ENCODE peak calls at places on chromosome 13, in four cellular contexts. E is astrocyte of the spinal cord, T is caudate nucleus, S is left lung. H is an unnamed sample.

GRCh38 chr13:112213467-112214245 is 146.7 kb downstream of the SOX1 start:
- DNase-seq in S (no peak), T (no peak), E (no peak), H (no peak)

GRCh38 chr13:26112843-26113242 is 61.0 kb upstream of the SHISA2 start:
- DNase-seq in T (no peak), S (no peak), E (no peak), H (no peak)

GRCh38 chr13:26022538-26023292 is 29.1 kb downstream of the SHISA2 start:
- DNase-seq in T (no peak), S (peak; percentile 86), E (peak; percentile 78), H (no peak)

GRCh38 chr13:24032674-24033073 is 127.8 kb upstream of the SPATA13 start:
- DNase-seq in S (no peak), T (no peak), E (peak; percentile 8), H (no peak)

GRCh38 chr13:66689628-66690027 is 540.5 kb downstream of the PCDH9 start:
- DNase-seq in E (peak; percentile 54), T (no peak), S (no peak), H (no peak)

GRCh38 chr13:74036373-74036772 is 97.8 kb downstream of the KLF12 start:
- DNase-seq in E (no peak), T (no peak), S (no peak), H (no peak)

GRCh38 chr13:94182185-94182761 is 297.2 kb downstream of the DCT start:
- DNase-seq in E (no peak), S (no peak), T (no peak), H (no peak)

GRCh38 chr13:50419896-50420295 is 404.7 kb downstream of the KCNRG start:
- DNase-seq in S (no peak), E (no peak), T (no peak), H (no peak)